ENCODE peak calls at places on chromosomes 6 and 20, in eight cellular contexts. Y is sigmoid colon, O is lower leg skin, L is esophagus muscularis mucosa, I is HCT116, B is breast epithelium, K is tibial nerve, J is uterus. G is an unnamed sample.

GRCh38 chr6:110951986-110952794 is 6.3 kb upstream of the GTF3C6 start:
- DNase-seq in Y (no peak), O (no peak), L (no peak), I (no peak), B (no peak), K (no peak), J (no peak), G (no peak)

GRCh38 chr6:20412674-20413073 is 11.0 kb downstream of the E2F3 start:
- DNase-seq in Y (no peak), O (no peak), L (peak; percentile 12), I (no peak), B (no peak), K (no peak), J (no peak), G (no peak)

GRCh38 chr6:107113460-107114212 is 1.7 kb downstream of the BEND3 start:
- DNase-seq in Y (peak; percentile 48), O (peak; percentile 83), L (no peak), I (no peak), B (no peak), K (no peak), J (peak; percentile 17), G (no peak)

GRCh38 chr6:7493866-7494265 is 47.6 kb upstream of the DSP start:
- DNase-seq in Y (no peak), O (no peak), L (no peak), I (no peak), B (no peak), K (no peak), J (no peak), G (no peak)

GRCh38 chr6:154689654-154690053 is 43.6 kb upstream of the SCAF8 start:
- DNase-seq in Y (no peak), O (no peak), L (no peak), I (no peak), B (no peak), K (no peak), J (no peak), G (no peak)

GRCh38 chr6:170093658-170094596 is 197.0 kb downstream of the DLL1 start:
- DNase-seq in Y (peak; percentile 62), O (peak; percentile 82), L (no peak), I (no peak), B (no peak), K (no peak), J (peak; percentile 11), G (no peak)

GRCh38 chr6:43014434-43014909 is 423 bp downstream of the KLHDC3 start:
- DNase-seq in Y (no peak), O (no peak), L (no peak), I (no peak), B (no peak), K (no peak), J (no peak), G (peak; percentile 46)

GRCh38 chr20:59733326-59733725 is 129.0 kb downstream of the PHACTR3 start:
- DNase-seq in Y (no peak), O (no peak), L (no peak), I (no peak), B (no peak), K (no peak), J (no peak), G (no peak)

GRCh38 chr20:52011093-52011492 is 180.5 kb downstream of the ZFP64 start:
- DNase-seq in Y (no peak), O (no peak), L (no peak), I (no peak), B (no peak), K (no peak), J (no peak), G (no peak)

GRCh38 chr20:25372584-25373336 is 17.9 kb downstream of the ABHD12 start:
- DNase-seq in Y (no peak), O (no peak), L (no peak), I (no peak), B (no peak), K (no peak), J (no peak), G (no peak)

GRCh38 chr6:166029506-166029905 is 138.1 kb downstream of the TBXT start:
- DNase-seq in Y (no peak), O (no peak), L (no peak), I (no peak), B (no peak), K (no peak), J (no peak), G (no peak)

GRCh38 chr20:3887870-3888614 is 1.1 kb upstream of the PANK2 start:
- DNase-seq in Y (peak; percentile 73), O (no peak), L (no peak), I (peak; percentile 26), B (no peak), K (no peak), J (no peak), G (no peak)

GRCh38 chr6:32941412-32941784 is 570 bp upstream of the HLA-DMB start:
- DNase-seq in Y (no peak), O (no peak), L (no peak), I (no peak), B (no peak), K (no peak), J (no peak), G (no peak)

GRCh38 chr6:144824018-144824417 is 538.9 kb downstream of the UTRN start:
- DNase-seq in Y (no peak), O (no peak), L (no peak), I (no peak), B (no peak), K (no peak), J (no peak), G (no peak)

GRCh38 chr6:35388023-35388422 is 45.7 kb downstream of the PPARD start:
- DNase-seq in Y (no peak), O (no peak), L (no peak), I (no peak), B (no peak), K (no peak), J (no peak), G (no peak)

GRCh38 chr20:50478162-50479036 is 31.8 kb upstream of the PTPN1 start:
- DNase-seq in Y (peak; percentile 86), O (peak; percentile 92), L (peak; percentile 93), I (peak; percentile 47), B (peak; percentile 44), K (peak; percentile 33), J (peak; percentile 48), G (peak; percentile 88)

DNA sequence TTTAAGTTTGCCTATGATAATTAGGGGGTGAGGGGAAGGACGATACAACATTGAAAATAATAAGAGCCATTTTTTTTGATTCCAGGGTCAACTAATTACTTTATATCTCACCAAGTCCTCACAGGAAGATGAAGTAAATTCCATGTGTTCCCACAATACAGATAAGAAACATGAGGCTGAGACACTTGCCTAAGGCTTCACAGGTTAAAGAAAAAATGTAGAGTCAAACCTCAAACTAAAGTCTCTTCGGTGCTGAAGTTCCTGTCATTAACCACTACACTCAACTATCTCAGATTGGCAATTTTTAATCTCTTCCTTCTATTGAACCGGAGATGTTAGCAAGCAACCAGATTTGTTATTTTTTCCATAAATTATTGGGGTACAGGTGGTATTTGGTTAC is 33.0 kb downstream of the MRAP2 start:
- DNase-seq in Y (no peak), O (no peak), L (no peak), I (no peak), B (no peak), K (no peak), J (no peak), G (no peak)
- TF ChIP-seq POLR2A in Y (no peak), O (no peak), L (no peak), I (no peak), B (no peak), K (no peak), J (no peak), G (no peak)

DNA sequence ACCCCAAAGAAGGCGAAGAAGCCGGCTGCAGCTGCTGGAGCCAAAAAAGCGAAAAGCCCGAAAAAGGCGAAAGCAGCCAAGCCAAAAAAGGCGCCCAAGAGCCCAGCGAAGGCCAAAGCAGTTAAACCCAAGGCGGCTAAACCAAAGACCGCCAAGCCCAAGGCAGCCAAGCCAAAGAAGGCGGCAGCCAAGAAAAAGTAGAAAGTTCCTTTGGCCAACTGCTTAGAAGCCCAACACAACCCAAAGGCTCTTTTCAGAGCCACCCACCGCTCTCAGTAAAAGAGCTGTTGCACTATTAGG is 69.6 kb downstream of the HFE start:
- DNase-seq in Y (peak; percentile 84), O (no peak), L (no peak), I (no peak), B (no peak), K (no peak), J (peak; percentile 69), G (no peak)
- TF ChIP-seq POLR2A in Y (no peak), O (no peak), L (peak; percentile 61), I (no peak), B (no peak), K (no peak), J (no peak), G (peak; percentile 58)

GRCh38 chr6:139134817-139135577 is at the start of gene HECA:
- DNase-seq in Y (peak; percentile 99), O (peak; percentile 100), L (peak; percentile 99), I (peak; percentile 88), B (peak; percentile 97), K (peak; percentile 98), J (peak; percentile 98), G (peak; percentile 96)
- TF ChIP-seq POLR2A in Y (peak; percentile 14), O (no peak), L (peak; percentile 31), I (no peak), B (peak; percentile 42), K (peak; percentile 95), J (peak; percentile 93), G (peak; percentile 80)

GRCh38 chr6:26520840-26521484 is 17.2 kb upstream of the HMGN4 start:
- DNase-seq in Y (peak; percentile 95), O (peak; percentile 97), L (peak; percentile 96), I (peak; percentile 63), B (peak; percentile 83), K (peak; percentile 95), J (peak; percentile 86), G (peak; percentile 96)
- TF ChIP-seq POLR2A in Y (no peak), O (no peak), L (no peak), I (no peak), B (no peak), K (no peak), J (no peak), G (no peak)

GRCh38 chr6:137879301-137879700 is 12.2 kb downstream of the TNFAIP3 start:
- DNase-seq in Y (no peak), O (no peak), L (no peak), I (no peak), B (no peak), K (no peak), J (no peak), G (no peak)

GRCh38 chr6:137879885-137880430 is 12.9 kb downstream of the TNFAIP3 start:
- DNase-seq in Y (no peak), O (no peak), L (no peak), I (no peak), B (no peak), K (no peak), J (no peak), G (no peak)

GRCh38 chr6:137877113-137877512 is 10.1 kb downstream of the TNFAIP3 start:
- DNase-seq in Y (no peak), O (no peak), L (no peak), I (no peak), B (no peak), K (no peak), J (no peak), G (no peak)

GRCh38 chr6:137878070-137878809 is 11.2 kb downstream of the TNFAIP3 start:
- DNase-seq in Y (no peak), O (no peak), L (no peak), I (no peak), B (no peak), K (no peak), J (no peak), G (no peak)

DNA sequence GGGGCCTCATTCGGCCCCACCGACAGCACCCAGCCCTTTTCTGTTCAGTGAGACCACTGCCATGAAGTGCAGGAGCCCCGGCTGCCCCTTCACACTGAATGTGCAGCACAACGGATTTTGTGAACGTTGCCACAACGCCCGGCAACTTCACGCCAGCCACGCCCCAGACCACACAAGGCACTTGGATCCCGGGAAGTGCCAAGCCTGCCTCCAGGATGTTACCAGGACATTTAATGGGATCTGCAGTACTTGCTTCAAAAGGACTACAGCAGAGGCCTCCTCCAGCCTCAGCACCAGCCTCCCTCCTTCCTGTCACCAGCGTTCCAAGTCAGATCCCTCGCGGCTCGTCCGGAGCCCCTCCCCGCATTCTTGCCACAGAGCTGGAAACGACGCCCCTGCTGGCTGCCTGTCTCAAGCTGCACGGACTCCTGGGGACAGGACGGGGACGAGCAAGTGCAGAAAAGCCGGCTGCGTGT is 11.8 kb downstream of the TNFAIP3 start:
- DNase-seq in Y (peak; percentile 65), O (peak; percentile 90), L (no peak), I (no peak), B (peak; percentile 55), K (no peak), J (no peak), G (no peak)
- TF ChIP-seq POLR2A in Y (no peak), O (no peak), L (no peak), I (no peak), B (no peak), K (no peak), J (no peak), G (no peak)

G was measured in erythroblast.